ENCODE peak calls at places on chromosomes 6 and 20, in nine cellular contexts. N, V, J, B, G, C, W, M and K are unnamed samples.

GRCh38 chr6:3442444-3443220 is 14.2 kb downstream of the SLC22A23 start:
- DNase-seq in N (no peak), V (no peak), J (no peak), B (no peak), G (no peak), C (no peak), W (no peak), M (no peak), K (no peak)

GRCh38 chr20:37651932-37652331 is 41.9 kb upstream of the CTNNBL1 start:
- DNase-seq in N (peak), V (no peak), J (peak), B (no peak), G (peak), C (no peak), W (peak), M (no peak), K (no peak)

GRCh38 chr20:41165001-41165882 is 27.9 kb downstream of the PLCG1 start:
- DNase-seq in N (no peak), V (no peak), J (no peak), B (no peak), G (no peak), C (no peak), W (no peak), M (no peak), K (no peak)

GRCh38 chr20:52812231-52812847 is 159.8 kb upstream of the TSHZ2 start:
- DNase-seq in N (no peak), V (no peak), J (no peak), B (no peak), G (no peak), C (no peak), W (no peak), M (no peak), K (no peak)

GRCh38 chr6:170052991-170053821 is 237.7 kb downstream of the DLL1 start:
- DNase-seq in N (peak), V (no peak), J (no peak), B (no peak), G (no peak), C (no peak), W (no peak), M (no peak), K (peak)

GRCh38 chr6:135115411-135116293 is 61.0 kb upstream of the HBS1L start:
- DNase-seq in N (no peak), V (no peak), J (no peak), B (no peak), G (no peak), C (no peak), W (no peak), M (no peak), K (no peak)

GRCh38 chr6:131638013-131638412 is 911 bp downstream of the ENPP3 start:
- DNase-seq in N (no peak), V (no peak), J (no peak), B (no peak), G (no peak), C (no peak), W (no peak), M (no peak), K (no peak)

GRCh38 chr6:132604635-132605150 is 15.2 kb upstream of the TAAR5 start:
- DNase-seq in N (no peak), V (no peak), J (no peak), B (no peak), G (no peak), C (no peak), W (no peak), M (no peak), K (no peak)

GRCh38 chr6:34425132-34425497 is 754 bp downstream of the RPS10 start:
- DNase-seq in N (no peak), V (no peak), J (no peak), B (peak), G (no peak), C (no peak), W (no peak), M (peak), K (peak)

GRCh38 chr6:32410906-32411305 is 3.9 kb upstream of the BTNL2 start:
- DNase-seq in N (no peak), V (no peak), J (no peak), B (no peak), G (no peak), C (no peak), W (no peak), M (no peak), K (no peak)

GRCh38 chr6:16471898-16472297 is 233.5 kb downstream of the GMPR start:
- DNase-seq in N (no peak), V (no peak), J (no peak), B (no peak), G (no peak), C (no peak), W (no peak), M (no peak), K (no peak)

GRCh38 chr6:151021878-151022277 is 156.4 kb downstream of the MTHFD1L start:
- DNase-seq in N (no peak), V (no peak), J (peak), B (no peak), G (no peak), C (no peak), W (no peak), M (no peak), K (no peak)

GRCh38 chr6:130182466-130182865 is 40.3 kb downstream of the SAMD3 start:
- DNase-seq in N (no peak), V (no peak), J (no peak), B (no peak), G (no peak), C (no peak), W (no peak), M (no peak), K (no peak)

GRCh38 chr6:19380287-19380686 is 456.9 kb upstream of the ID4 start:
- DNase-seq in N (peak), V (no peak), J (no peak), B (no peak), G (no peak), C (no peak), W (no peak), M (no peak), K (no peak)

GRCh38 chr6:163416640-163417253 is 2.2 kb downstream of the QKI start:
- DNase-seq in N (peak), V (peak), J (peak), B (peak), G (no peak), C (no peak), W (no peak), M (peak), K (no peak)

GRCh38 chr6:134826889-134827737 is 122.8 kb downstream of the ALDH8A1 start:
- DNase-seq in N (no peak), V (no peak), J (no peak), B (no peak), G (no peak), C (no peak), W (no peak), M (no peak), K (no peak)

GRCh38 chr6:105985816-105986632 is 100.1 kb upstream of the PRDM1 start:
- DNase-seq in N (no peak), V (no peak), J (no peak), B (no peak), G (no peak), C (no peak), W (no peak), M (no peak), K (peak)

GRCh38 chr20:9359561-9360308 is 154.7 kb upstream of the LAMP5 start:
- DNase-seq in N (peak), V (no peak), J (peak), B (no peak), G (no peak), C (no peak), W (peak), M (no peak), K (no peak)

GRCh38 chr6:130825772-130826441 is 1.3 kb upstream of the SMLR1 start:
- DNase-seq in N (no peak), V (no peak), J (no peak), B (no peak), G (no peak), C (no peak), W (no peak), M (no peak), K (no peak)

GRCh38 chr6:133814797-133815196 is 74.1 kb upstream of the TCF21 start:
- DNase-seq in N (no peak), V (no peak), J (no peak), B (no peak), G (no peak), C (no peak), W (no peak), M (no peak), K (no peak)

GRCh38 chr20:17295151-17295726 is 68.4 kb downstream of the PCSK2 start:
- DNase-seq in N (peak), V (no peak), J (no peak), B (no peak), G (no peak), C (no peak), W (no peak), M (no peak), K (no peak)

GRCh38 chr6:35312076-35312762 is 14.6 kb downstream of the DEF6 start:
- DNase-seq in N (no peak), V (no peak), J (no peak), B (no peak), G (no peak), C (no peak), W (no peak), M (no peak), K (no peak)

GRCh38 chr20:61531553-61532345 is 279.7 kb downstream of the CDH4 start:
- DNase-seq in N (no peak), V (no peak), J (no peak), B (no peak), G (no peak), C (no peak), W (no peak), M (no peak), K (no peak)

GRCh38 chr20:50333131-50333530 is 142.5 kb downstream of the CEBPB start:
- DNase-seq in N (no peak), V (no peak), J (no peak), B (no peak), G (no peak), C (no peak), W (no peak), M (no peak), K (no peak)

GRCh38 chr20:38673731-38674177 is 50.5 kb upstream of the SLC32A1 start:
- DNase-seq in N (peak), V (peak), J (peak), B (no peak), G (no peak), C (peak), W (no peak), M (peak), K (no peak)

GRCh38 chr6:144334150-144334708 is 49.1 kb downstream of the UTRN start:
- DNase-seq in N (no peak), V (peak), J (no peak), B (peak), G (peak), C (peak), W (peak), M (peak), K (peak)

GRCh38 chr6:161273356-161273751 is 507 bp downstream of the AGPAT4 start:
- DNase-seq in N (peak), V (peak), J (no peak), B (peak), G (no peak), C (peak), W (peak), M (peak), K (no peak)

GRCh38 chr20:35715611-35716010 is 16.4 kb downstream of the ROMO1 start:
- DNase-seq in N (no peak), V (no peak), J (no peak), B (no peak), G (no peak), C (no peak), W (no peak), M (no peak), K (no peak)

GRCh38 chr6:119137194-119138072 is 59.0 kb upstream of the FAM184A start:
- DNase-seq in N (no peak), V (no peak), J (no peak), B (no peak), G (no peak), C (no peak), W (no peak), M (no peak), K (no peak)

GRCh38 chr6:10441004-10441654 is 26.3 kb upstream of the TFAP2A start:
- DNase-seq in N (no peak), V (no peak), J (no peak), B (no peak), G (no peak), C (no peak), W (no peak), M (no peak), K (no peak)

GRCh38 chr6:22954749-22955385 is 385.5 kb downstream of the HDGFL1 start:
- DNase-seq in N (peak), V (no peak), J (no peak), B (no peak), G (no peak), C (no peak), W (no peak), M (no peak), K (no peak)

GRCh38 chr6:6740595-6740994 is 152.1 kb downstream of the LY86 start:
- DNase-seq in N (no peak), V (no peak), J (no peak), B (no peak), G (no peak), C (no peak), W (no peak), M (no peak), K (no peak)

GRCh38 chr6:161798844-161799394 is 525.1 kb upstream of the AGPAT4 start:
- DNase-seq in N (no peak), V (no peak), J (no peak), B (no peak), G (no peak), C (no peak), W (no peak), M (no peak), K (no peak)

GRCh38 chr6:5570641-5571040 is 309.3 kb downstream of the FARS2 start:
- DNase-seq in N (no peak), V (no peak), J (no peak), B (no peak), G (no peak), C (no peak), W (no peak), M (no peak), K (no peak)

GRCh38 chr20:12557224-12557623 is 451.5 kb upstream of the SPTLC3 start:
- DNase-seq in N (no peak), V (no peak), J (no peak), B (no peak), G (no peak), C (no peak), W (no peak), M (no peak), K (no peak)

GRCh38 chr6:100460650-100461204 is 4.0 kb downstream of the SIM1 start:
- DNase-seq in N (peak), V (no peak), J (peak), B (no peak), G (no peak), C (no peak), W (no peak), M (no peak), K (no peak)